ENCODE peak calls at places on chromosome 20, in eight cellular contexts. Q is SHP77; D is AG09309; I is T-cell; U is activated naive CD4-positive, alpha-beta T cell treated with anti-CD3 and anti-CD28 coated beads, Interleukin-2, amount 10 ng/mL, durations not matched to agents 7 days and 5 days; G is stimulated activated CD4-positive, alpha-beta T cell treated with anti-CD3 and anti-CD28 coated beads, Interleukin-1b, Interleukin-23, amount 100 ng/mL, for 24 hours; M is NCI-H1092 treated with DMSO at 0.1 percent for 48 hours; O is head of caudate nucleus. F is an unnamed sample.

GRCh38 chr20:44650777-44651493 is 564 bp downstream of the ADA start:
- DNase-seq in Q (no peak), D (no peak), I (peak), U (peak), G (no peak), M (no peak), O (peak), F (no peak)

GRCh38 chr20:63103402-63104311 is 96.9 kb upstream of the BHLHE23 start:
- DNase-seq in Q (no peak), D (no peak), I (peak), U (peak), G (no peak), M (no peak), O (no peak), F (no peak)

GRCh38 chr20:46701556-46701955 is 7.9 kb upstream of the SLC2A10 start:
- DNase-seq in Q (no peak), D (no peak), I (no peak), U (no peak), G (no peak), M (no peak), O (no peak), F (no peak)

GRCh38 chr20:35599776-35600120 is 15.9 kb upstream of the SPAG4 start:
- DNase-seq in Q (no peak), D (no peak), I (no peak), U (no peak), G (no peak), M (no peak), O (no peak), F (no peak)

GRCh38 chr20:45727044-45727443 is 4.9 kb downstream of the SPINT4 start:
- DNase-seq in Q (no peak), D (no peak), I (no peak), U (no peak), G (no peak), M (no peak), O (no peak), F (no peak)

GRCh38 chr20:23647346-23647745 is 9.6 kb upstream of the CST3 start:
- DNase-seq in Q (no peak), D (no peak), I (no peak), U (no peak), G (no peak), M (no peak), O (no peak), F (no peak)

GRCh38 chr20:19789446-19789845 is 31.4 kb downstream of the RIN2 start:
- DNase-seq in Q (no peak), D (no peak), I (no peak), U (no peak), G (no peak), M (no peak), O (no peak), F (no peak)

GRCh38 chr20:19992996-19993908 is 23.9 kb upstream of the NAA20 start:
- DNase-seq in Q (no peak), D (peak), I (no peak), U (no peak), G (no peak), M (no peak), O (peak), F (no peak)

GRCh38 chr20:44089987-44090674 is 96.9 kb downstream of the JPH2 start:
- DNase-seq in Q (peak), D (no peak), I (no peak), U (no peak), G (no peak), M (no peak), O (no peak), F (no peak)

GRCh38 chr20:61567204-61567603 is 315.1 kb downstream of the CDH4 start:
- DNase-seq in Q (no peak), D (no peak), I (no peak), U (no peak), G (no peak), M (no peak), O (no peak), F (peak)

GRCh38 chr20:16544949-16545348 is 28.3 kb downstream of the KIF16B start:
- DNase-seq in Q (no peak), D (no peak), I (no peak), U (no peak), G (no peak), M (no peak), O (no peak), F (no peak)

GRCh38 chr20:2162823-2163166 is 61.2 kb downstream of the STK35 start:
- DNase-seq in Q (no peak), D (no peak), I (no peak), U (no peak), G (no peak), M (no peak), O (no peak), F (no peak)

GRCh38 chr20:36435799-36436541 is 105.3 kb upstream of the MYL9 start:
- DNase-seq in Q (peak), D (no peak), I (peak), U (peak), G (peak), M (no peak), O (peak), F (peak)

GRCh38 chr20:10447028-10447427 is 11.9 kb downstream of the SLX4IP start:
- DNase-seq in Q (peak), D (peak), I (peak), U (peak), G (no peak), M (no peak), O (no peak), F (no peak)

GRCh38 chr20:23622839-23623343 is 14.9 kb downstream of the CST3 start:
- DNase-seq in Q (peak), D (peak), I (no peak), U (no peak), G (no peak), M (no peak), O (no peak), F (no peak)

GRCh38 chr20:12201289-12201991 is 283.7 kb downstream of the BTBD3 start:
- DNase-seq in Q (no peak), D (no peak), I (no peak), U (no peak), G (no peak), M (no peak), O (no peak), F (no peak)

GRCh38 chr20:46353506-46354206 is 45.4 kb upstream of the CDH22 start:
- DNase-seq in Q (no peak), D (no peak), I (no peak), U (no peak), G (no peak), M (no peak), O (no peak), F (no peak)

GRCh38 chr20:58155148-58155925 is 73.1 kb downstream of the ANKRD60 start:
- DNase-seq in Q (no peak), D (no peak), I (no peak), U (no peak), G (no peak), M (no peak), O (no peak), F (no peak)